ENCODE peak calls at places on chromosomes 2 and 18, in five cellular contexts. One of them, this sample, is unnamed.
A peak's percentile ranks its signal among the peaks of the same experiment; 100 is the strongest.

GRCh38 chr2:204072443-204073324 is 136.1 kb downstream of the ICOS start:
- DNase-seq in activated effector memory CD4-positive, alpha-beta T cell treated with Interleukin-2 at 50 U/mL for 16 hours: peak; percentile 34
- DNase-seq in NB4: peak; percentile 42
- DNase-seq in cardiac muscle cell: peak; percentile 18
- DNase-seq in NCI-H1694: peak; percentile 7
- DNase-seq in this sample: peak; percentile 31

GRCh38 chr2:37355735-37356134 is 11.3 kb downstream of the QPCT start:
- DNase-seq in cardiac muscle cell: no peak
- DNase-seq in NCI-H1694: no peak
- DNase-seq in NB4: no peak
- DNase-seq in activated effector memory CD4-positive, alpha-beta T cell treated with Interleukin-2 at 50 U/mL for 16 hours: no peak
- DNase-seq in this sample: no peak

GRCh38 chr2:219851801-219852481 is 224.5 kb downstream of the SLC4A3 start:
- DNase-seq in NCI-H1694: no peak
- DNase-seq in cardiac muscle cell: peak; percentile 19
- DNase-seq in NB4: no peak
- DNase-seq in activated effector memory CD4-positive, alpha-beta T cell treated with Interleukin-2 at 50 U/mL for 16 hours: no peak
- DNase-seq in this sample: no peak

GRCh38 chr18:51660316-51660715 is 462.8 kb upstream of the MEX3C start:
- DNase-seq in NB4: no peak
- DNase-seq in activated effector memory CD4-positive, alpha-beta T cell treated with Interleukin-2 at 50 U/mL for 16 hours: no peak
- DNase-seq in NCI-H1694: no peak
- DNase-seq in cardiac muscle cell: no peak
- DNase-seq in this sample: no peak

GRCh38 chr2:99729104-99729503 is 239.3 kb upstream of the REV1 start:
- DNase-seq in cardiac muscle cell: peak; percentile 16
- DNase-seq in NCI-H1694: no peak
- DNase-seq in NB4: no peak
- DNase-seq in activated effector memory CD4-positive, alpha-beta T cell treated with Interleukin-2 at 50 U/mL for 16 hours: no peak
- DNase-seq in this sample: no peak

GRCh38 chr2:193776988-193777387 is 1582.3 kb upstream of the TMEFF2 start:
- DNase-seq in activated effector memory CD4-positive, alpha-beta T cell treated with Interleukin-2 at 50 U/mL for 16 hours: no peak
- DNase-seq in NCI-H1694: no peak
- DNase-seq in NB4: no peak
- DNase-seq in cardiac muscle cell: no peak
- DNase-seq in this sample: no peak

GRCh38 chr2:23627236-23627990 is 242.4 kb downstream of the KLHL29 start:
- DNase-seq in activated effector memory CD4-positive, alpha-beta T cell treated with Interleukin-2 at 50 U/mL for 16 hours: no peak
- DNase-seq in cardiac muscle cell: no peak
- DNase-seq in NCI-H1694: no peak
- DNase-seq in NB4: no peak
- DNase-seq in this sample: no peak

GRCh38 chr2:238569415-238570195 is 142.9 kb downstream of the ASB1 start:
- DNase-seq in activated effector memory CD4-positive, alpha-beta T cell treated with Interleukin-2 at 50 U/mL for 16 hours: no peak
- DNase-seq in NB4: no peak
- DNase-seq in cardiac muscle cell: peak; percentile 36
- DNase-seq in NCI-H1694: no peak
- DNase-seq in this sample: no peak

GRCh38 chr18:38297910-38298309 is 732.3 kb upstream of the CELF4 start:
- DNase-seq in NB4: no peak
- DNase-seq in activated effector memory CD4-positive, alpha-beta T cell treated with Interleukin-2 at 50 U/mL for 16 hours: no peak
- DNase-seq in cardiac muscle cell: no peak
- DNase-seq in NCI-H1694: peak; percentile 63
- DNase-seq in this sample: no peak

GRCh38 chr18:46333371-46334199 is 229.4 kb downstream of the HAUS1 start:
- DNase-seq in cardiac muscle cell: peak; percentile 33
- DNase-seq in NB4: peak; percentile 51
- DNase-seq in NCI-H1694: peak; percentile 31
- DNase-seq in activated effector memory CD4-positive, alpha-beta T cell treated with Interleukin-2 at 50 U/mL for 16 hours: no peak
- DNase-seq in this sample: no peak

GRCh38 chr2:231298091-231298490 is 97.4 kb upstream of the B3GNT7 start:
- DNase-seq in cardiac muscle cell: no peak
- DNase-seq in NB4: no peak
- DNase-seq in activated effector memory CD4-positive, alpha-beta T cell treated with Interleukin-2 at 50 U/mL for 16 hours: no peak
- DNase-seq in NCI-H1694: no peak
- DNase-seq in this sample: no peak

GRCh38 chr2:86704482-86704971 is 15.6 kb upstream of the RMND5A start:
- DNase-seq in NB4: no peak
- DNase-seq in cardiac muscle cell: peak; percentile 81
- DNase-seq in NCI-H1694: no peak
- DNase-seq in activated effector memory CD4-positive, alpha-beta T cell treated with Interleukin-2 at 50 U/mL for 16 hours: no peak
- DNase-seq in this sample: no peak

GRCh38 chr2:60708630-60709320 is 47.3 kb upstream of the PAPOLG start:
- DNase-seq in NCI-H1694: no peak
- DNase-seq in NB4: no peak
- DNase-seq in activated effector memory CD4-positive, alpha-beta T cell treated with Interleukin-2 at 50 U/mL for 16 hours: no peak
- DNase-seq in cardiac muscle cell: no peak
- DNase-seq in this sample: no peak

GRCh38 chr2:26472821-26473655 is 4.9 kb downstream of the OTOF start:
- DNase-seq in cardiac muscle cell: no peak
- DNase-seq in NCI-H1694: no peak
- DNase-seq in NB4: no peak
- DNase-seq in activated effector memory CD4-positive, alpha-beta T cell treated with Interleukin-2 at 50 U/mL for 16 hours: no peak
- DNase-seq in this sample: no peak

GRCh38 chr18:79195716-79196683 is 126.8 kb downstream of the ATP9B start:
- DNase-seq in activated effector memory CD4-positive, alpha-beta T cell treated with Interleukin-2 at 50 U/mL for 16 hours: no peak
- DNase-seq in NCI-H1694: no peak
- DNase-seq in cardiac muscle cell: no peak
- DNase-seq in NB4: no peak
- DNase-seq in this sample: no peak

GRCh38 chr18:4839639-4840038 is 357.4 kb downstream of the AKAIN1 start:
- DNase-seq in cardiac muscle cell: no peak
- DNase-seq in NCI-H1694: no peak
- DNase-seq in NB4: no peak
- DNase-seq in activated effector memory CD4-positive, alpha-beta T cell treated with Interleukin-2 at 50 U/mL for 16 hours: no peak
- DNase-seq in this sample: no peak

GRCh38 chr2:191427031-191427430 is 181.8 kb downstream of the MYO1B start:
- DNase-seq in cardiac muscle cell: no peak
- DNase-seq in NCI-H1694: no peak
- DNase-seq in NB4: no peak
- DNase-seq in activated effector memory CD4-positive, alpha-beta T cell treated with Interleukin-2 at 50 U/mL for 16 hours: no peak
- DNase-seq in this sample: no peak

GRCh38 chr2:106108351-106108750 is 85.8 kb downstream of the UXS1 start:
- DNase-seq in activated effector memory CD4-positive, alpha-beta T cell treated with Interleukin-2 at 50 U/mL for 16 hours: no peak
- DNase-seq in cardiac muscle cell: peak; percentile 68
- DNase-seq in NB4: no peak
- DNase-seq in NCI-H1694: no peak
- DNase-seq in this sample: no peak

GRCh38 chr2:105460048-105460732 is 61.3 kb upstream of the FHL2 start:
- DNase-seq in cardiac muscle cell: no peak
- DNase-seq in activated effector memory CD4-positive, alpha-beta T cell treated with Interleukin-2 at 50 U/mL for 16 hours: no peak
- DNase-seq in NCI-H1694: no peak
- DNase-seq in NB4: no peak
- DNase-seq in this sample: no peak

GRCh38 chr2:2902551-2903216 is 474.9 kb downstream of the EIPR1 start:
- DNase-seq in NCI-H1694: no peak
- DNase-seq in cardiac muscle cell: no peak
- DNase-seq in NB4: no peak
- DNase-seq in activated effector memory CD4-positive, alpha-beta T cell treated with Interleukin-2 at 50 U/mL for 16 hours: no peak
- DNase-seq in this sample: no peak

GRCh38 chr2:101188683-101189405 is 37.7 kb upstream of the TBC1D8 start:
- DNase-seq in NB4: peak; percentile 14
- DNase-seq in cardiac muscle cell: peak; percentile 64
- DNase-seq in NCI-H1694: peak; percentile 7
- DNase-seq in activated effector memory CD4-positive, alpha-beta T cell treated with Interleukin-2 at 50 U/mL for 16 hours: no peak
- DNase-seq in this sample: no peak

GRCh38 chr2:208062113-208062512 is 36.8 kb upstream of the PLEKHM3 start:
- DNase-seq in NB4: peak; percentile 73
- DNase-seq in cardiac muscle cell: no peak
- DNase-seq in NCI-H1694: peak; percentile 50
- DNase-seq in activated effector memory CD4-positive, alpha-beta T cell treated with Interleukin-2 at 50 U/mL for 16 hours: no peak
- DNase-seq in this sample: no peak

GRCh38 chr2:72572501-72572900 is 253.3 kb downstream of the EXOC6B start:
- DNase-seq in activated effector memory CD4-positive, alpha-beta T cell treated with Interleukin-2 at 50 U/mL for 16 hours: no peak
- DNase-seq in cardiac muscle cell: peak; percentile 88
- DNase-seq in NCI-H1694: no peak
- DNase-seq in NB4: no peak
- DNase-seq in this sample: no peak

GRCh38 chr2:237091779-237092436 is 6.2 kb downstream of the COPS8 start:
- DNase-seq in cardiac muscle cell: peak; percentile 88
- DNase-seq in activated effector memory CD4-positive, alpha-beta T cell treated with Interleukin-2 at 50 U/mL for 16 hours: no peak
- DNase-seq in NB4: no peak
- DNase-seq in NCI-H1694: no peak
- DNase-seq in this sample: no peak

GRCh38 chr18:45243347-45244095 is 371.8 kb upstream of the SLC14A2 start:
- DNase-seq in cardiac muscle cell: no peak
- DNase-seq in activated effector memory CD4-positive, alpha-beta T cell treated with Interleukin-2 at 50 U/mL for 16 hours: no peak
- DNase-seq in NCI-H1694: no peak
- DNase-seq in NB4: no peak
- DNase-seq in this sample: no peak

GRCh38 chr2:223635080-223635479 is 32.9 kb upstream of the SCG2 start:
- DNase-seq in cardiac muscle cell: peak; percentile 40
- DNase-seq in activated effector memory CD4-positive, alpha-beta T cell treated with Interleukin-2 at 50 U/mL for 16 hours: no peak
- DNase-seq in NCI-H1694: no peak
- DNase-seq in NB4: no peak
- DNase-seq in this sample: no peak

GRCh38 chr2:145563752-145564615 is 1044.1 kb upstream of the ZEB2 start:
- DNase-seq in activated effector memory CD4-positive, alpha-beta T cell treated with Interleukin-2 at 50 U/mL for 16 hours: no peak
- DNase-seq in NB4: no peak
- DNase-seq in cardiac muscle cell: no peak
- DNase-seq in NCI-H1694: no peak
- DNase-seq in this sample: no peak

GRCh38 chr2:105917688-105918087 is 173.0 kb downstream of the NCK2 start:
- DNase-seq in NB4: peak; percentile 56
- DNase-seq in activated effector memory CD4-positive, alpha-beta T cell treated with Interleukin-2 at 50 U/mL for 16 hours: no peak
- DNase-seq in cardiac muscle cell: no peak
- DNase-seq in NCI-H1694: no peak
- DNase-seq in this sample: no peak

GRCh38 chr2:66561645-66562336 is 126.9 kb downstream of the MEIS1 start:
- DNase-seq in cardiac muscle cell: peak; percentile 71
- DNase-seq in NB4: peak; percentile 24
- DNase-seq in NCI-H1694: no peak
- DNase-seq in activated effector memory CD4-positive, alpha-beta T cell treated with Interleukin-2 at 50 U/mL for 16 hours: no peak
- DNase-seq in this sample: no peak

GRCh38 chr2:233926806-233927205 is 9.6 kb downstream of the TRPM8 start:
- DNase-seq in activated effector memory CD4-positive, alpha-beta T cell treated with Interleukin-2 at 50 U/mL for 16 hours: no peak
- DNase-seq in NCI-H1694: no peak
- DNase-seq in NB4: no peak
- DNase-seq in cardiac muscle cell: no peak
- DNase-seq in this sample: no peak

GRCh38 chr2:135948642-135949355 is 36.6 kb downstream of the DARS1 start:
- DNase-seq in NB4: no peak
- DNase-seq in activated effector memory CD4-positive, alpha-beta T cell treated with Interleukin-2 at 50 U/mL for 16 hours: peak; percentile 36
- DNase-seq in NCI-H1694: no peak
- DNase-seq in cardiac muscle cell: peak; percentile 37
- DNase-seq in this sample: no peak

GRCh38 chr2:150681120-150681796 is 193.8 kb upstream of the RND3 start:
- DNase-seq in NCI-H1694: no peak
- DNase-seq in activated effector memory CD4-positive, alpha-beta T cell treated with Interleukin-2 at 50 U/mL for 16 hours: no peak
- DNase-seq in cardiac muscle cell: peak; percentile 89
- DNase-seq in NB4: peak; percentile 66
- DNase-seq in this sample: no peak

GRCh38 chr2:24207359-24207758 is 32.5 kb downstream of the FAM228A start:
- DNase-seq in cardiac muscle cell: no peak
- DNase-seq in activated effector memory CD4-positive, alpha-beta T cell treated with Interleukin-2 at 50 U/mL for 16 hours: no peak
- DNase-seq in NB4: no peak
- DNase-seq in NCI-H1694: no peak
- DNase-seq in this sample: no peak

This sample was measured in CD8-positive, alpha-beta T cell.